ENCODE peak calls at places on chromosomes 2 and 18, in eight cellular contexts. F is brain microvascular endothelial cell, L is fibroblast of lung, H is breast epithelium, P is psoas muscle, D is neural progenitor cell, R is astrocyte, W is heart left ventricle. U is an unnamed sample.

GRCh38 chr2:38033651-38034050 is 42.3 kb downstream of the CYP1B1 start:
- DNase-seq in P (no peak), L (peak; percentile 20), H (no peak), D (no peak), F (no peak), W (no peak), R (no peak), U (no peak)

GRCh38 chr2:77457665-77458064 is 64.5 kb downstream of the LRRTM4 start:
- DNase-seq in F (no peak), L (no peak), H (no peak), W (peak; percentile 28), P (no peak), D (no peak), R (no peak), U (no peak)

GRCh38 chr2:12554235-12555011 is 162.3 kb upstream of the TRIB2 start:
- DNase-seq in F (no peak), W (no peak), P (no peak), H (no peak), R (no peak), D (peak; percentile 87), L (no peak), U (no peak)

GRCh38 chr2:61978522-61978921 is 73.0 kb downstream of the COMMD1 start:
- DNase-seq in F (no peak), P (no peak), L (no peak), H (no peak), W (peak; percentile 76), D (no peak), R (no peak), U (no peak)

GRCh38 chr2:86697539-86697938 is 22.6 kb upstream of the RMND5A start:
- DNase-seq in W (no peak), R (no peak), F (no peak), L (no peak), P (no peak), H (no peak), D (no peak), U (no peak)

GRCh38 chr2:7709907-7710306 is 792.7 kb downstream of the RNF144A start:
- DNase-seq in D (no peak), H (no peak), W (no peak), L (peak; percentile 70), F (no peak), P (no peak), R (peak; percentile 55), U (no peak)

GRCh38 chr2:32457814-32458213 is 101.0 kb downstream of the BIRC6 start:
- DNase-seq in L (no peak), H (no peak), D (no peak), R (no peak), W (no peak), P (no peak), F (no peak), U (no peak)

GRCh38 chr2:205017381-205017780 is 472.1 kb downstream of the PARD3B start:
- DNase-seq in D (no peak), W (no peak), R (no peak), H (no peak), L (no peak), F (no peak), P (no peak), U (no peak)

GRCh38 chr2:2191110-2191707 is 139.9 kb downstream of the MYT1L start:
- DNase-seq in L (no peak), F (no peak), P (no peak), H (no peak), W (no peak), D (no peak), R (no peak), U (no peak)

GRCh38 chr2:133736674-133737073 is 168.4 kb upstream of the NCKAP5 start:
- DNase-seq in L (no peak), H (no peak), F (no peak), R (no peak), P (no peak), W (no peak), D (no peak), U (no peak)

GRCh38 chr2:23385351-23385747 is 370 bp downstream of the KLHL29 start:
- DNase-seq in R (peak; percentile 16), H (no peak), F (no peak), L (peak; percentile 48), D (peak; percentile 76), W (peak; percentile 36), P (peak; percentile 69), U (no peak)

GRCh38 chr2:174546519-174547506 is 50.8 kb downstream of the WIPF1 start:
- DNase-seq in H (no peak), L (peak; percentile 10), W (no peak), D (peak; percentile 65), R (no peak), F (peak; percentile 45), P (no peak), U (no peak)

GRCh38 chr2:231795525-231796327 is 9.5 kb downstream of the COPS7B start:
- DNase-seq in P (no peak), W (no peak), F (peak; percentile 73), H (peak; percentile 21), L (peak; percentile 56), R (peak; percentile 22), D (peak; percentile 22), U (peak; percentile 48)

GRCh38 chr2:120565929-120566328 is 169.7 kb upstream of the GLI2 start:
- DNase-seq in L (no peak), R (no peak), W (no peak), F (no peak), H (no peak), D (no peak), P (no peak), U (no peak)

GRCh38 chr2:9750224-9751215 is 92.8 kb upstream of the TAF1B start:
- DNase-seq in D (no peak), F (no peak), P (no peak), R (no peak), W (no peak), L (no peak), H (no peak), U (no peak)

GRCh38 chr2:163302141-163302540 is 433.7 kb downstream of the FIGN start:
- DNase-seq in D (no peak), F (no peak), R (no peak), W (no peak), H (no peak), L (no peak), P (no peak), U (no peak)

GRCh38 chr2:29325544-29325943 is 210.3 kb downstream of the CLIP4 start:
- DNase-seq in L (peak; percentile 23), R (peak; percentile 8), W (no peak), F (no peak), P (no peak), D (no peak), H (no peak), U (no peak)

GRCh38 chr2:241754042-241754441 is 19.6 kb downstream of the D2HGDH start:
- DNase-seq in W (no peak), D (no peak), F (no peak), R (no peak), H (no peak), P (no peak), L (no peak), U (no peak)

DNA sequence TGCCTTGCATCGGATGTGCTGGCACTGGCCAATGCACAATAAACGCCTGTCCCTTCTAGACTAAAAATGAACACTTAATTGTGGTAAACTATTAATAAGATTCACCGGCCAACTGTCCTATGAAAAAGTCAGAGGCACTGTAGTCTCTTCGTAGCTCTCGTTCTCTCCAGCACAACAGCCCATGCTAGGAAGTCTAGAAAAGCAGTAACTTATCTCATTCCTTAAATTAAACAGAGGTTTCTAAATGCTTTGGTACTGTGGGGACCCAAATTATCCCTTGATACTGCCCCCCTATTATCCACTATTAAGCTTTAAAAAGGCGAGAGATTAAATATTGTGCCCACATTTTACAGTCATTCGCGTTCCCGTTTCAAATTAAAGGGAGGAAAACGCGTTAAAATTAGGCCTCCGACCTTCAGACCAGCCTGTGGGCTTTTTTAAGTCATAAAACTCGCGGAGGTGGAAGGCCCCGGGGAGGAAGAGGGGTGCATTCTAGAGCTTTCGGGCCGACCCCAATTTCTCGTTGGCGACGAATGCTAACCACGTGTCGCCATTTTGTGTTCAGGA is 1.5 kb upstream of the PCBP1 start:
- DNase-seq in F (no peak), P (no peak), R (no peak), D (no peak), W (no peak), H (no peak), L (no peak), U (no peak)
- H3K4me3 ChIP-seq in F (peak overlapping the region; percentile 59), P (peak overlapping the region; percentile 96), R (peak overlapping the region; percentile 89), D (peak overlapping the region; percentile 89), W (peak overlapping the region; percentile 35), H (peak overlapping the region; percentile 87), L (peak overlapping the region; percentile 70), U (peak overlapping the region; percentile 94)

DNA sequence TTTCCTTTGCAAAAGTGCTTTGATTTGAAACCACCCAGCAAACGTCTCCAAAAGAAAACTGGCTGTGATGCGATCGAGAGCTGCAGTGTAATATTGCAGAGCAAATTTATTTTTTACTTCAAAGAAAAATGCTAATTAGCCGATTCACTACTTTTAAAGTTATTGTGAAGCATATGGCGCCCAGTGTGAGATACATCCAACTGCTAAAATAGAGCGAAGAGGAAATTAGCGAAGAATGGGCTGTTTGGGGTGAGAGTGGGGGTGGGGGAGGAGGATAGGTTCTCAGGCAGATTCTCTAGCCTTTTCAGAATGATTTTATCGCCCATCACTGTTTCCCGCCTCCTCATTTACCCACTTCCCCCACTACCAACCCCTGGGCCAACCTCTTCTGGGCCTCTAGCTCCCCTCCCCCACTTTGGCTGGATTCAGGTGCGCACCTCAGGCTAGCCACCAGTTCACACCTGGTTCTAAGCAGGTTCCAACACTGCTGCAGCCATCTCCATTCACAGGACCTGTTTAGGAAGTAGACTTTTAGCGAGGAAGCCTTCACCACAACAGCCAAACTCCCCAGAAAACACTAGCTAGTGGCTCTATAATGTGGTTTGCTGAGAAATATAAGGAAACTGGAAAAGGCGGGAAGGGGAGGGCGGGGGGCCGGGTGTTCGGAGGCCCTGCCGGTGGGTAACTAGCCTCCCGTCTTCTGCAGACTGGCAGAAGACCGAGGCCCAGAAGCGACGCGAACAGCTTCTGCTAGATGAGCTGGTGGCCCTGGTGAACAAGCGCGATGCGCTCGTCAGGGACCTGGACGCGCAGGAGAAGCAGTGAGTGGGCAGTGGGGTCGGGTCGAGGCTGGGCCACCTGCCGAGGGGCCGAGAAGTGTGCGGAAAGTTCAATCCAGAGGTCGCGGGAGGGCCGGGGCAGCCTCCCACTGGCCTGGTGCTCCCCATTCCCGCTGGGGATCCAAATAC is 6.0 kb upstream of the OTX1 start:
- DNase-seq in F (no peak), D (peak; percentile 57), H (no peak), L (no peak), R (no peak), P (no peak), W (no peak), U (no peak)
- H3K27me3 ChIP-seq in F (peaks cover 27% of the 10 kb centered on the region), D (peaks cover 21% of the 10 kb centered on the region), H (peaks cover 30% of the 10 kb centered on the region), L (peaks cover 27% of the 10 kb centered on the region), R (peaks cover 29% of the 10 kb centered on the region), P (peaks cover 63% of the 10 kb centered on the region), W (peaks cover 34% of the 10 kb centered on the region), U (peaks cover 33% of the 10 kb centered on the region)

GRCh38 chr18:46320297-46320696 is 216.1 kb downstream of the HAUS1 start:
- DNase-seq in D (no peak), W (no peak), P (no peak), L (no peak), R (no peak), H (no peak), F (no peak), U (no peak)
- TF ChIP-seq CTCF in D (no peak), W (no peak), P (peak; percentile 7), L (no peak), R (no peak), H (no peak), F (peak; percentile 25), U (no peak)

DNA sequence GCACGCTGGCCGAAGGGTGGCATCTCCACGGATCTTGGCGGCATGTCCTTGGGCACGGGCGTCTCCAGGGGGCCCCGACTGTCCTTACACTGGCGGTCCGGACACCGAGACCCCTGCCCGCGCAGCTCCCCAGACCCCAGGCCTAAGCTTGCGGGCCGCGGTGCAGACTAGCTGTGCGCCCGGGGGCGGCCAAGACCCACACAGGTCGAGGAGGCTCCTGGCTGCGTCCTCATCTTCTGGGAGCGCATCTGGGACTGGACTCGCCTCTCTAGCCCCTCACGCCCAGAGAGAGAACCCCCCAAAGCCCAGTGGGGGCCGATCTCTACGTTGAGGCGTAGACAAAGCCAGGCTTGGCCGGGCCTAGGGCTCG is 468 bp upstream of the TWIST2 start:
- DNase-seq in F (no peak), P (peak; percentile 60), W (no peak), L (no peak), D (no peak), R (no peak), H (no peak), U (no peak)
- H3K4me3 ChIP-seq in F (peak overlapping the region; percentile 87), P (peak overlapping the region; percentile 61), W (peak overlapping the region; percentile 29), L (peak overlapping the region; percentile 58), D (peak overlapping the region; percentile 56), R (peak overlapping the region; percentile 93), H (peak overlapping the region; percentile 63), U (peak overlapping the region; percentile 44)

U was measured in kidney epithelial cell.